ENCODE peak calls at places on chromosomes 2 and 18, in six cellular contexts. M is activated T-cell treated with anti-CD3 and anti-CD28 coated beads for 1 hour, W is NCI-H460, F is colonic mucosa, Z is endothelial cell, X is stomach. V is an unnamed sample.

GRCh38 chr2:69589973-69590652 is 53.4 kb downstream of the AAK1 start:
- DNase-seq in X (no peak), M (no peak), F (no peak), Z (no peak), W (no peak), V (no peak)

GRCh38 chr18:37012452-37012851 is 183.5 kb downstream of the KIAA1328 start:
- DNase-seq in F (no peak), Z (no peak), M (no peak), X (no peak), W (no peak), V (no peak)

GRCh38 chr2:159895258-159896209 is 97.5 kb upstream of the CD302 start:
- DNase-seq in X (no peak), W (no peak), F (no peak), Z (no peak), M (no peak), V (no peak)

GRCh38 chr2:108583903-108584520 is 49.7 kb downstream of the LIMS1 start:
- DNase-seq in X (peak), F (peak), M (peak), W (peak), Z (peak), V (peak)

GRCh38 chr2:3652896-3653625 is 4.9 kb upstream of the ALLC start:
- DNase-seq in M (no peak), W (no peak), Z (no peak), F (no peak), X (no peak), V (no peak)

GRCh38 chr2:21117688-21118087 is 6.1 kb upstream of the TDRD15 start:
- DNase-seq in M (no peak), X (no peak), Z (no peak), W (no peak), F (no peak), V (no peak)

GRCh38 chr2:102498414-102498813 is 25.4 kb downstream of the SLC9A4 start:
- DNase-seq in F (no peak), W (no peak), Z (no peak), X (no peak), M (no peak), V (no peak)

GRCh38 chr2:65049010-65049639 is 7.1 kb upstream of the CEP68 start:
- DNase-seq in M (no peak), Z (no peak), X (no peak), W (no peak), F (no peak), V (peak)

GRCh38 chr2:53347219-53347618 is 420.4 kb upstream of the CHAC2 start:
- DNase-seq in M (no peak), F (no peak), W (no peak), Z (no peak), X (no peak), V (no peak)

GRCh38 chr2:240820607-240821428 is 799 bp upstream of the KIF1A start:
- DNase-seq in M (no peak), W (no peak), F (no peak), Z (peak), X (peak), V (peak)

GRCh38 chr2:240000671-240001070 is 24.5 kb downstream of the NDUFA10 start:
- DNase-seq in M (no peak), W (no peak), F (peak), X (no peak), Z (no peak), V (no peak)

GRCh38 chr18:28005164-28005563 is 171.8 kb downstream of the CDH2 start:
- DNase-seq in F (no peak), M (no peak), X (no peak), W (no peak), Z (no peak), V (peak)

GRCh38 chr2:181554511-181554910 is 97.3 kb downstream of the ITGA4 start:
- DNase-seq in W (no peak), M (no peak), Z (no peak), X (no peak), F (no peak), V (no peak)

GRCh38 chr18:48939368-48940097 is 11.2 kb downstream of the SMAD7 start:
- DNase-seq in Z (no peak), F (no peak), X (no peak), M (no peak), W (no peak), V (peak)

GRCh38 chr2:47867205-47867604 is 39.1 kb downstream of the FBXO11 start:
- DNase-seq in F (no peak), X (no peak), W (peak), Z (no peak), M (no peak), V (no peak)

GRCh38 chr18:4636957-4637356 is 181.8 kb upstream of the DLGAP1 start:
- DNase-seq in M (no peak), F (no peak), X (no peak), W (peak), Z (peak), V (no peak)

GRCh38 chr18:5456577-5457466 is 87.0 kb downstream of the EPB41L3 start:
- DNase-seq in F (no peak), W (peak), M (no peak), X (no peak), Z (peak), V (peak)

GRCh38 chr2:24049485-24050021 is at the start of gene FKBP1B:
- DNase-seq in X (peak), Z (peak), M (peak), W (peak), F (peak), V (peak)

GRCh38 chr2:1835581-1836201 is 91.4 kb upstream of the PXDN start:
- DNase-seq in X (peak), M (no peak), F (peak), Z (no peak), W (no peak), V (no peak)